ENCODE peak calls at places on chromosomes 6 and 20, in six cellular contexts. C is neuronal stem cell, I is H1, L is IMR-90, S is H9, W is mesenchymal stem cell. E is an unnamed sample.

GRCh38 chr6:94401311-94401710 is 982.0 kb upstream of the EPHA7 start:
- DNase-seq in C (no peak), I (no peak), L (no peak), S (no peak), W (no peak), E (no peak)

GRCh38 chr6:15132854-15133670 is 112.8 kb upstream of the JARID2 start:
- DNase-seq in C (no peak), I (no peak), L (peak; percentile 90), S (no peak), W (peak; percentile 94), E (peak; percentile 26)

GRCh38 chr6:119978274-119978889 is 628.8 kb upstream of the MAN1A1 start:
- DNase-seq in C (no peak), I (no peak), L (peak; percentile 26), S (no peak), W (peak; percentile 40), E (peak; percentile 23)

GRCh38 chr20:45933231-45934045 is 1.0 kb upstream of the PCIF1 start:
- DNase-seq in C (peak; percentile 72), I (peak; percentile 81), L (peak; percentile 73), S (peak; percentile 97), W (peak; percentile 76), E (peak; percentile 98)

GRCh38 chr6:82144852-82145332 is 102.7 kb downstream of the IBTK start:
- DNase-seq in C (no peak), I (no peak), L (peak; percentile 93), S (no peak), W (peak; percentile 96), E (peak; percentile 58)

GRCh38 chr6:22512716-22513452 is 56.5 kb upstream of the HDGFL1 start:
- DNase-seq in C (no peak), I (no peak), L (peak; percentile 86), S (no peak), W (no peak), E (no peak)

GRCh38 chr20:51318058-51318960 is 224.2 kb downstream of the NFATC2 start:
- DNase-seq in C (peak; percentile 69), I (peak; percentile 98), L (no peak), S (peak; percentile 91), W (no peak), E (peak; percentile 88)

GRCh38 chr20:10065154-10065833 is 30.5 kb downstream of the ANKEF1 start:
- DNase-seq in C (no peak), I (no peak), L (peak; percentile 33), S (no peak), W (peak; percentile 21), E (peak; percentile 28)

GRCh38 chr6:154580397-154581135 is 70.1 kb upstream of the CNKSR3 start:
- DNase-seq in C (no peak), I (no peak), L (no peak), S (no peak), W (no peak), E (no peak)

GRCh38 chr6:21478411-21478810 is 115.1 kb upstream of the SOX4 start:
- DNase-seq in C (no peak), I (no peak), L (no peak), S (no peak), W (no peak), E (no peak)

GRCh38 chr6:14210077-14210476 is 92.5 kb downstream of the CD83 start:
- DNase-seq in C (no peak), I (no peak), L (no peak), S (no peak), W (no peak), E (no peak)

GRCh38 chr6:17768388-17768787 is 61.7 kb upstream of the NUP153 start:
- DNase-seq in C (peak; percentile 23), I (no peak), L (peak; percentile 33), S (no peak), W (peak; percentile 37), E (peak; percentile 41)

GRCh38 chr6:152380351-152380767 is 256.8 kb downstream of the SYNE1 start:
- DNase-seq in C (no peak), I (no peak), L (peak; percentile 74), S (no peak), W (peak; percentile 91), E (peak; percentile 51)

GRCh38 chr6:32148722-32149576 is 2.8 kb downstream of the PRRT1 start:
- DNase-seq in C (no peak), I (peak; percentile 90), L (no peak), S (peak; percentile 91), W (peak; percentile 44), E (peak; percentile 56)

GRCh38 chr6:118663993-118664985 is 12.9 kb upstream of the CEP85L start:
- DNase-seq in C (no peak), I (no peak), L (no peak), S (no peak), W (no peak), E (no peak)

GRCh38 chr20:59988141-59988540 is 29.9 kb downstream of the CDH26 start:
- DNase-seq in C (no peak), I (no peak), L (peak; percentile 11), S (no peak), W (no peak), E (peak; percentile 29)

GRCh38 chr6:139713911-139714527 is 339.6 kb upstream of the CITED2 start:
- DNase-seq in C (no peak), I (no peak), L (no peak), S (no peak), W (no peak), E (peak; percentile 8)

GRCh38 chr6:29656798-29657197 is at the start of gene MOG:
- DNase-seq in C (no peak), I (no peak), L (no peak), S (no peak), W (no peak), E (no peak)

GRCh38 chr6:88916615-88917198 is 46.7 kb downstream of the RNGTT start:
- DNase-seq in C (no peak), I (no peak), L (no peak), S (no peak), W (no peak), E (no peak)

GRCh38 chr6:161439093-161439492 is 165.2 kb upstream of the AGPAT4 start:
- DNase-seq in C (no peak), I (no peak), L (peak; percentile 90), S (no peak), W (peak; percentile 71), E (no peak)

GRCh38 chr6:44104661-44105060 is 22.6 kb downstream of the MRPL14 start:
- DNase-seq in C (no peak), I (no peak), L (no peak), S (no peak), W (no peak), E (no peak)

GRCh38 chr20:15902493-15902892 is 670.8 kb downstream of the KIF16B start:
- DNase-seq in C (no peak), I (peak; percentile 59), L (no peak), S (peak; percentile 63), W (no peak), E (peak; percentile 64)

GRCh38 chr6:49515485-49516146 is 15.9 kb downstream of the GLYATL3 start:
- DNase-seq in C (no peak), I (no peak), L (no peak), S (no peak), W (no peak), E (peak; percentile 18)

GRCh38 chr6:88866856-88867255 is 96.6 kb downstream of the RNGTT start:
- DNase-seq in C (no peak), I (no peak), L (peak; percentile 25), S (no peak), W (no peak), E (no peak)

GRCh38 chr20:6920991-6921613 is 153.6 kb downstream of the BMP2 start:
- DNase-seq in C (no peak), I (no peak), L (no peak), S (no peak), W (no peak), E (no peak)

GRCh38 chr20:18287546-18287914 is 797 bp upstream of the ZNF133 start:
- DNase-seq in C (no peak), I (no peak), L (no peak), S (no peak), W (no peak), E (no peak)

GRCh38 chr20:16916165-16916564 is 168.0 kb downstream of the OTOR start:
- DNase-seq in C (no peak), I (no peak), L (no peak), S (no peak), W (no peak), E (peak; percentile 21)

GRCh38 chr20:38722708-38723068 is 1.6 kb upstream of the SLC32A1 start:
- DNase-seq in C (no peak), I (peak; percentile 60), L (no peak), S (peak; percentile 72), W (no peak), E (peak; percentile 57)

GRCh38 chr6:140051521-140052455 is 677.3 kb upstream of the CITED2 start:
- DNase-seq in C (no peak), I (no peak), L (peak; percentile 98), S (no peak), W (peak; percentile 98), E (no peak)

GRCh38 chr6:167677422-167677789 is 149.3 kb upstream of the AFDN start:
- DNase-seq in C (no peak), I (no peak), L (no peak), S (no peak), W (no peak), E (no peak)

GRCh38 chr6:35787266-35788218 is 6.7 kb downstream of the CLPSL1 start:
- DNase-seq in C (no peak), I (no peak), L (no peak), S (no peak), W (no peak), E (no peak)

GRCh38 chr6:66605971-66606370 is 898.9 kb upstream of the EYS start:
- DNase-seq in C (no peak), I (no peak), L (peak; percentile 3), S (no peak), W (peak; percentile 67), E (no peak)
- H2BK15ac ChIP-seq in C (no peak overlapping the region), I (no peak overlapping the region), L (no peak overlapping the region), S (no peak overlapping the region), W (no peak overlapping the region), E (no peak overlapping the region)

GRCh38 chr6:42788671-42789070 is 6.8 kb downstream of the BICRAL start:
- DNase-seq in C (no peak), I (no peak), L (no peak), S (no peak), W (no peak), E (peak; percentile 28)
- H3K27ac ChIP-seq in C (no peak overlapping the region), I (peak overlapping the region; percentile 7), L (no peak overlapping the region), S (no peak overlapping the region), W (no peak overlapping the region), E (no peak overlapping the region)

DNA sequence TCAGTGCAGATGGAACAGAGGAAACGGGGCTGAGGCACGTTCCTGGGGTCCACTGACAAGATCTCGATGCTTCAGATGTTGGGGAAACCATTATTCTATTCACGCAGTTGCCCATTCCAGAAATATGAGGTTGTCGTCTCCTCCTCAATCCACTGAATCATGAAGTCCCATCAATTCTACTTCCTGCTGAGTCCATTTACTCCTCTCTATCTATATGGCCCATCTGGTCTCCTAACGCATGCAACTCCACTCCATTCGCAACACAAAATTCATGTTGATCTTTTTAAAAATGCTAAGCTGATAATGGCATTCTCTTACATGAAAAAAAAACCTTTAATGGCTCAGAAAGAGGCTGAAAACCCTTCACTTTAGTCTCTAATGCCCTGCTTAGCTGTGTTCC is 37.5 kb downstream of the MAP3K5 start:
- DNase-seq in C (no peak), I (no peak), L (no peak), S (no peak), W (no peak), E (no peak)
- H3K4me2 ChIP-seq in C (no peak overlapping the region), I (no peak overlapping the region), L (no peak overlapping the region), S (no peak overlapping the region), W (no peak overlapping the region), E (no peak overlapping the region)

DNA sequence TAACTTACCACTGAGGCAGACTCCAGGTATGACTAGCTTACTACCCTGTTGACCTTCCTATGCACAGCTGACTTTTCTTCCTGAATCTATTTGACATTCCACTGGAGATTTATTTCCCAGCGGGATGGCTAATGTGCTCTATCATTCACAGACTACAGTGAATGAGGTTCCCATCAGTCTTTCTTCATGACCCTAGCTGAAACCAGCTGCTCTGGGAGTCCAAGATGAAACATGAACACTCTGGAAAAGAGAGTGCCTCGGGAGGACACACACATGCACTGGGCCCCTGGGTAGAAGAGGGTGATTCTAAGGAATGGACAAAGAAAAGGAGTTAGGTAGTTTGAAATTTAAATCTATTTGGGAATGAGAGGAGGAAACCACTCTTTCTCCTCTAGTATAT is 82.6 kb upstream of the DST start:
- DNase-seq in C (no peak), I (no peak), L (no peak), S (no peak), W (no peak), E (no peak)
- H2BK15ac ChIP-seq in C (no peak overlapping the region), I (peak overlapping the region; percentile 36), L (peak overlapping the region; percentile 62), S (no peak overlapping the region), W (no peak overlapping the region), E (no peak overlapping the region)

E was measured in mesendoderm.